ENCODE peak calls at places on chromosomes 1 and 21, in four cellular contexts. One of them, this sample, is unnamed.

GRCh38 chr1:30325085-30325935 is 398.1 kb downstream of the MATN1 start:
- DNase-seq in anterior cingulate cortex: no peak
- DNase-seq in psoas muscle: no peak
- DNase-seq in naive thymus-derived CD8-positive, alpha-beta T cell: no peak
- DNase-seq in this sample: no peak

GRCh38 chr1:181485276-181486097 is 2.2 kb downstream of the CACNA1E start:
- DNase-seq in anterior cingulate cortex: peak; percentile 57
- DNase-seq in psoas muscle: no peak
- DNase-seq in naive thymus-derived CD8-positive, alpha-beta T cell: no peak
- DNase-seq in this sample: no peak

GRCh38 chr1:22915816-22916468 is 56.7 kb downstream of the LACTBL1 start:
- DNase-seq in anterior cingulate cortex: no peak
- DNase-seq in psoas muscle: peak; percentile 13
- DNase-seq in naive thymus-derived CD8-positive, alpha-beta T cell: no peak
- DNase-seq in this sample: no peak

GRCh38 chr1:192941722-192942411 is 117.3 kb downstream of the UCHL5 start:
- DNase-seq in anterior cingulate cortex: no peak
- DNase-seq in psoas muscle: no peak
- DNase-seq in naive thymus-derived CD8-positive, alpha-beta T cell: no peak
- DNase-seq in this sample: no peak

GRCh38 chr1:2112280-2112701 is 62.1 kb downstream of the PRKCZ start:
- DNase-seq in anterior cingulate cortex: no peak
- DNase-seq in psoas muscle: no peak
- DNase-seq in naive thymus-derived CD8-positive, alpha-beta T cell: no peak
- DNase-seq in this sample: no peak

GRCh38 chr1:202349263-202349928 is 897 bp downstream of the PPP1R12B start:
- DNase-seq in anterior cingulate cortex: no peak
- DNase-seq in psoas muscle: no peak
- DNase-seq in naive thymus-derived CD8-positive, alpha-beta T cell: no peak
- DNase-seq in this sample: peak; percentile 4

GRCh38 chr1:185402930-185403329 is 85.9 kb upstream of the IVNS1ABP start:
- DNase-seq in anterior cingulate cortex: no peak
- DNase-seq in psoas muscle: no peak
- DNase-seq in naive thymus-derived CD8-positive, alpha-beta T cell: no peak
- DNase-seq in this sample: no peak

GRCh38 chr1:204225841-204226745 is 12.3 kb upstream of the GOLT1A start:
- DNase-seq in anterior cingulate cortex: no peak
- DNase-seq in psoas muscle: no peak
- DNase-seq in naive thymus-derived CD8-positive, alpha-beta T cell: no peak
- DNase-seq in this sample: no peak

GRCh38 chr1:1123581-1124507 is 8.0 kb upstream of the C1orf159 start:
- DNase-seq in anterior cingulate cortex: no peak
- DNase-seq in psoas muscle: peak; percentile 47
- DNase-seq in naive thymus-derived CD8-positive, alpha-beta T cell: no peak
- DNase-seq in this sample: no peak

GRCh38 chr1:23585321-23586022 is 26.2 kb upstream of the ID3 start:
- DNase-seq in anterior cingulate cortex: no peak
- DNase-seq in psoas muscle: peak; percentile 69
- DNase-seq in naive thymus-derived CD8-positive, alpha-beta T cell: no peak
- DNase-seq in this sample: no peak

GRCh38 chr1:116066868-116067563 is 44.2 kb upstream of the MAB21L3 start:
- DNase-seq in anterior cingulate cortex: no peak
- DNase-seq in psoas muscle: no peak
- DNase-seq in naive thymus-derived CD8-positive, alpha-beta T cell: no peak
- DNase-seq in this sample: no peak

GRCh38 chr1:164914208-164914607 is 355.2 kb downstream of the PBX1 start:
- DNase-seq in anterior cingulate cortex: no peak
- DNase-seq in psoas muscle: no peak
- DNase-seq in naive thymus-derived CD8-positive, alpha-beta T cell: no peak
- DNase-seq in this sample: no peak

GRCh38 chr1:65993047-65993363 is 200.3 kb downstream of the PDE4B start:
- DNase-seq in anterior cingulate cortex: no peak
- DNase-seq in psoas muscle: no peak
- DNase-seq in naive thymus-derived CD8-positive, alpha-beta T cell: no peak
- DNase-seq in this sample: no peak

GRCh38 chr1:40379785-40380452 is 6.4 kb downstream of the SMAP2 start:
- DNase-seq in anterior cingulate cortex: no peak
- DNase-seq in psoas muscle: no peak
- DNase-seq in naive thymus-derived CD8-positive, alpha-beta T cell: no peak
- DNase-seq in this sample: no peak

GRCh38 chr21:42525676-42526378 is 12.2 kb downstream of the SLC37A1 start:
- DNase-seq in anterior cingulate cortex: no peak
- DNase-seq in psoas muscle: no peak
- DNase-seq in naive thymus-derived CD8-positive, alpha-beta T cell: no peak
- DNase-seq in this sample: no peak

GRCh38 chr21:41630917-41631316 is 123.0 kb upstream of the TMPRSS2 start:
- DNase-seq in anterior cingulate cortex: no peak
- DNase-seq in psoas muscle: no peak
- DNase-seq in naive thymus-derived CD8-positive, alpha-beta T cell: no peak
- DNase-seq in this sample: no peak

GRCh38 chr1:212504171-212504803 is 71.6 kb downstream of the NENF start:
- DNase-seq in anterior cingulate cortex: no peak
- DNase-seq in psoas muscle: no peak
- DNase-seq in naive thymus-derived CD8-positive, alpha-beta T cell: no peak
- DNase-seq in this sample: no peak

GRCh38 chr1:181166377-181167196 is 78.1 kb downstream of the IER5 start:
- DNase-seq in anterior cingulate cortex: peak; percentile 22
- DNase-seq in psoas muscle: peak; percentile 71
- DNase-seq in naive thymus-derived CD8-positive, alpha-beta T cell: peak; percentile 78
- DNase-seq in this sample: peak; percentile 65

GRCh38 chr1:41418868-41419583 is 57.8 kb downstream of the FOXO6 start:
- DNase-seq in anterior cingulate cortex: no peak
- DNase-seq in psoas muscle: peak; percentile 97
- DNase-seq in naive thymus-derived CD8-positive, alpha-beta T cell: no peak
- DNase-seq in this sample: no peak

GRCh38 chr1:113804421-113805255 is 7.6 kb downstream of the RSBN1 start:
- DNase-seq in anterior cingulate cortex: no peak
- DNase-seq in psoas muscle: no peak
- DNase-seq in naive thymus-derived CD8-positive, alpha-beta T cell: no peak
- DNase-seq in this sample: no peak

GRCh38 chr1:30853350-30853749 is 55.2 kb downstream of the SDC3 start:
- DNase-seq in anterior cingulate cortex: no peak
- DNase-seq in psoas muscle: no peak
- DNase-seq in naive thymus-derived CD8-positive, alpha-beta T cell: no peak
- DNase-seq in this sample: no peak

GRCh38 chr21:46626536-46627302 is 8.8 kb upstream of the PRMT2 start:
- DNase-seq in anterior cingulate cortex: no peak
- DNase-seq in psoas muscle: no peak
- DNase-seq in naive thymus-derived CD8-positive, alpha-beta T cell: peak; percentile 76
- DNase-seq in this sample: no peak

This sample was measured in naive thymus-derived CD4-positive, alpha-beta T cell.